ENCODE peak calls at places on chromosome 15, in nine cellular contexts. B is HEK293T; M is AG10803; O is activated CD4-positive, alpha-beta T cell treated with anti-CD3 and anti-CD28 coated beads for 4 hours; J is LHCN-M2; X is SK-N-SH; E is stimulated activated CD8-positive, alpha-beta memory T cell treated with anti-CD3 and anti-CD28 coated beads, Interleukin-15, amount 100 ng/mL, for 24 hours; H is COR-L47; G is RKO. C is an unnamed sample.

GRCh38 chr15:98866503-98866902 is 141.1 kb downstream of the PGPEP1L start:
- DNase-seq in J (no peak), E (no peak), O (no peak), X (peak), G (peak), B (no peak), H (no peak), M (peak), C (no peak)

GRCh38 chr15:74200871-74201419 is 1.6 kb downstream of the STRA6 start:
- DNase-seq in O (no peak), G (no peak), M (no peak), B (no peak), J (no peak), E (no peak), H (no peak), X (peak), C (no peak)

GRCh38 chr15:70324001-70324974 is 226.6 kb upstream of the TLE3 start:
- DNase-seq in E (no peak), H (peak), X (peak), M (peak), G (no peak), J (no peak), B (no peak), O (no peak), C (no peak)

GRCh38 chr15:58346361-58346760 is 85.4 kb upstream of the LIPC start:
- DNase-seq in B (no peak), M (peak), O (no peak), E (no peak), J (peak), X (no peak), G (no peak), H (no peak), C (no peak)

GRCh38 chr15:43492266-43492665 is 690 bp downstream of the TP53BP1 start:
- DNase-seq in E (no peak), X (no peak), M (no peak), B (no peak), G (peak), H (no peak), O (no peak), J (no peak), C (no peak)

GRCh38 chr15:90002428-90002844 is 1.3 kb downstream of the ZNF710 start:
- DNase-seq in X (peak), O (peak), E (no peak), H (peak), M (peak), B (peak), J (peak), G (peak), C (peak)

GRCh38 chr15:58224068-58224467 is 85.9 kb downstream of the AQP9 start:
- DNase-seq in G (no peak), J (peak), X (peak), H (no peak), E (no peak), B (no peak), M (peak), O (no peak), C (no peak)

GRCh38 chr15:92803852-92804609 is 96.1 kb upstream of the CHD2 start:
- DNase-seq in E (no peak), H (no peak), B (no peak), M (peak), G (peak), O (peak), J (peak), X (no peak), C (no peak)

GRCh38 chr15:65576669-65577068 is 34.3 kb downstream of the INTS14 start:
- DNase-seq in J (peak), O (no peak), X (no peak), B (no peak), G (no peak), M (peak), H (no peak), E (no peak), C (no peak)

GRCh38 chr15:57227181-57227580 is 149.1 kb upstream of the CGNL1 start:
- DNase-seq in G (no peak), M (no peak), E (no peak), O (no peak), H (no peak), X (no peak), B (no peak), J (no peak), C (no peak)

GRCh38 chr15:100943074-100943473 is 23.9 kb downstream of the LRRK1 start:
- DNase-seq in H (no peak), G (no peak), J (no peak), B (no peak), X (no peak), M (no peak), E (no peak), O (no peak), C (no peak)

GRCh38 chr15:91021516-91022074 is 799 bp downstream of the VPS33B start:
- DNase-seq in O (no peak), J (peak), G (peak), E (no peak), H (peak), X (peak), B (no peak), M (peak), C (no peak)

GRCh38 chr15:101827257-101827656 is 15.3 kb downstream of the OR4F15 start:
- DNase-seq in E (no peak), M (peak), J (no peak), X (no peak), H (no peak), B (no peak), G (no peak), O (no peak), C (no peak)

GRCh38 chr15:65423150-65423976 is 616 bp upstream of the IGDCC4 start:
- DNase-seq in J (no peak), G (no peak), M (no peak), X (no peak), O (no peak), B (no peak), H (no peak), E (no peak), C (no peak)

GRCh38 chr15:92683511-92683834 is 27.9 kb upstream of the FAM174B start:
- DNase-seq in J (peak), X (no peak), E (no peak), G (no peak), B (no peak), H (peak), M (peak), O (no peak), C (no peak)

GRCh38 chr15:58537033-58537432 is 105.2 kb downstream of the LIPC start:
- DNase-seq in O (no peak), B (no peak), E (no peak), X (no peak), G (no peak), J (no peak), H (no peak), M (no peak), C (no peak)

GRCh38 chr15:95304874-95305271 is 1025.6 kb upstream of the NR2F2 start:
- DNase-seq in G (no peak), O (no peak), M (no peak), J (no peak), X (no peak), B (no peak), E (no peak), H (no peak), C (no peak)

GRCh38 chr15:78985859-78986470 is 41.1 kb upstream of the CTSH start:
- DNase-seq in E (no peak), H (no peak), J (no peak), G (no peak), X (no peak), O (no peak), M (no peak), B (no peak), C (no peak)

C was measured in naive B cell.